ENCODE peak calls at places on chromosomes 12 and 14, in ten cellular contexts. One of them, this sample, is unnamed.

GRCh38 chr12:21169878-21170472 is 39.0 kb downstream of the SLCO1B1 start:
- DNase-seq in fibroblast of lung: peak; percentile 37
- DNase-seq in CD8-positive, alpha-beta T cell: peak; percentile 17
- DNase-seq in osteocyte: no peak
- DNase-seq in IMR-90: peak; percentile 25
- DNase-seq in lung: no peak
- DNase-seq in uterus: no peak
- DNase-seq in MCF 10A: peak; percentile 60
- DNase-seq in right lobe of liver: no peak
- DNase-seq in endothelial cell: peak; percentile 80
- DNase-seq in this sample: peak; percentile 44

GRCh38 chr14:55133416-55133815 is 4.4 kb downstream of the LGALS3 start:
- DNase-seq in fibroblast of lung: peak; percentile 68
- DNase-seq in CD8-positive, alpha-beta T cell: no peak
- DNase-seq in osteocyte: no peak
- DNase-seq in IMR-90: peak; percentile 43
- DNase-seq in lung: no peak
- DNase-seq in uterus: no peak
- DNase-seq in MCF 10A: no peak
- DNase-seq in right lobe of liver: no peak
- DNase-seq in endothelial cell: no peak
- DNase-seq in this sample: no peak

GRCh38 chr12:59149995-59150642 is 229.8 kb upstream of the LRIG3 start:
- DNase-seq in fibroblast of lung: peak; percentile 90
- DNase-seq in CD8-positive, alpha-beta T cell: no peak
- DNase-seq in osteocyte: no peak
- DNase-seq in IMR-90: peak; percentile 84
- DNase-seq in lung: no peak
- DNase-seq in uterus: no peak
- DNase-seq in MCF 10A: peak; percentile 84
- DNase-seq in right lobe of liver: no peak
- DNase-seq in endothelial cell: peak; percentile 10
- DNase-seq in this sample: peak; percentile 6

GRCh38 chr12:121917950-121918678 is at the start of gene CFAP251:
- DNase-seq in fibroblast of lung: peak; percentile 63
- DNase-seq in CD8-positive, alpha-beta T cell: peak; percentile 97
- DNase-seq in osteocyte: peak; percentile 89
- DNase-seq in IMR-90: peak; percentile 58
- DNase-seq in lung: peak; percentile 94
- DNase-seq in uterus: peak; percentile 66
- DNase-seq in MCF 10A: no peak
- DNase-seq in right lobe of liver: peak; percentile 99
- DNase-seq in endothelial cell: peak; percentile 80
- DNase-seq in this sample: no peak

GRCh38 chr12:10873374-10873773 is 10.7 kb downstream of the PRH1 start:
- DNase-seq in fibroblast of lung: peak; percentile 28
- DNase-seq in CD8-positive, alpha-beta T cell: no peak
- DNase-seq in osteocyte: no peak
- DNase-seq in IMR-90: peak; percentile 35
- DNase-seq in lung: no peak
- DNase-seq in uterus: no peak
- DNase-seq in MCF 10A: no peak
- DNase-seq in right lobe of liver: no peak
- DNase-seq in endothelial cell: no peak
- DNase-seq in this sample: no peak

GRCh38 chr12:93089805-93090569 is 160.9 kb upstream of the EEA1 start:
- DNase-seq in fibroblast of lung: peak; percentile 96
- DNase-seq in CD8-positive, alpha-beta T cell: no peak
- DNase-seq in osteocyte: no peak
- DNase-seq in IMR-90: peak; percentile 99
- DNase-seq in lung: no peak
- DNase-seq in uterus: no peak
- DNase-seq in MCF 10A: peak; percentile 88
- DNase-seq in right lobe of liver: no peak
- DNase-seq in endothelial cell: no peak
- DNase-seq in this sample: peak; percentile 90

GRCh38 chr14:92586001-92586947 is 72.7 kb downstream of the RIN3 start:
- DNase-seq in fibroblast of lung: peak; percentile 99
- DNase-seq in CD8-positive, alpha-beta T cell: peak; percentile 38
- DNase-seq in osteocyte: no peak
- DNase-seq in IMR-90: peak; percentile 99
- DNase-seq in lung: no peak
- DNase-seq in uterus: peak; percentile 60
- DNase-seq in MCF 10A: peak; percentile 8
- DNase-seq in right lobe of liver: no peak
- DNase-seq in endothelial cell: no peak
- DNase-seq in this sample: peak; percentile 60

GRCh38 chr12:90909069-90909676 is 45.8 kb downstream of the CCER1 start:
- DNase-seq in fibroblast of lung: peak; percentile 69
- DNase-seq in CD8-positive, alpha-beta T cell: no peak
- DNase-seq in osteocyte: no peak
- DNase-seq in IMR-90: peak; percentile 67
- DNase-seq in lung: no peak
- DNase-seq in uterus: no peak
- DNase-seq in MCF 10A: peak; percentile 68
- DNase-seq in right lobe of liver: no peak
- DNase-seq in endothelial cell: peak; percentile 47
- DNase-seq in this sample: no peak

GRCh38 chr12:113762155-113762848 is 203.8 kb downstream of the RBM19 start:
- DNase-seq in fibroblast of lung: no peak
- DNase-seq in CD8-positive, alpha-beta T cell: no peak
- DNase-seq in osteocyte: no peak
- DNase-seq in IMR-90: no peak
- DNase-seq in lung: no peak
- DNase-seq in uterus: no peak
- DNase-seq in MCF 10A: no peak
- DNase-seq in right lobe of liver: no peak
- DNase-seq in endothelial cell: no peak
- DNase-seq in this sample: no peak

GRCh38 chr14:75515631-75515999 is 6.7 kb upstream of the BATF start:
- DNase-seq in fibroblast of lung: no peak
- DNase-seq in CD8-positive, alpha-beta T cell: no peak
- DNase-seq in osteocyte: no peak
- DNase-seq in IMR-90: no peak
- DNase-seq in lung: no peak
- DNase-seq in uterus: no peak
- DNase-seq in MCF 10A: no peak
- DNase-seq in right lobe of liver: no peak
- DNase-seq in endothelial cell: no peak
- DNase-seq in this sample: no peak

GRCh38 chr12:55499810-55500252 is 7.7 kb downstream of the OR6C68 start:
- DNase-seq in fibroblast of lung: no peak
- DNase-seq in CD8-positive, alpha-beta T cell: no peak
- DNase-seq in osteocyte: no peak
- DNase-seq in IMR-90: no peak
- DNase-seq in lung: no peak
- DNase-seq in uterus: no peak
- DNase-seq in MCF 10A: no peak
- DNase-seq in right lobe of liver: no peak
- DNase-seq in endothelial cell: no peak
- DNase-seq in this sample: no peak

GRCh38 chr14:103057028-103057371 is 349 bp downstream of the CDC42BPB start:
- DNase-seq in fibroblast of lung: peak; percentile 19
- DNase-seq in CD8-positive, alpha-beta T cell: no peak
- DNase-seq in osteocyte: no peak
- DNase-seq in IMR-90: no peak
- DNase-seq in lung: no peak
- DNase-seq in uterus: peak; percentile 36
- DNase-seq in MCF 10A: no peak
- DNase-seq in right lobe of liver: peak; percentile 58
- DNase-seq in endothelial cell: no peak
- DNase-seq in this sample: no peak

GRCh38 chr12:68835333-68835908 is 27.4 kb downstream of the MDM2 start:
- DNase-seq in fibroblast of lung: no peak
- DNase-seq in CD8-positive, alpha-beta T cell: no peak
- DNase-seq in osteocyte: no peak
- DNase-seq in IMR-90: no peak
- DNase-seq in lung: no peak
- DNase-seq in uterus: no peak
- DNase-seq in MCF 10A: no peak
- DNase-seq in right lobe of liver: peak; percentile 70
- DNase-seq in endothelial cell: no peak
- DNase-seq in this sample: no peak

GRCh38 chr12:68839183-68840147 is 31.5 kb downstream of the MDM2 start:
- DNase-seq in fibroblast of lung: no peak
- DNase-seq in CD8-positive, alpha-beta T cell: no peak
- DNase-seq in osteocyte: no peak
- DNase-seq in IMR-90: no peak
- DNase-seq in lung: no peak
- DNase-seq in uterus: no peak
- DNase-seq in MCF 10A: no peak
- DNase-seq in right lobe of liver: no peak
- DNase-seq in endothelial cell: no peak
- DNase-seq in this sample: no peak

GRCh38 chr12:68841717-68842116 is 33.7 kb downstream of the MDM2 start:
- DNase-seq in fibroblast of lung: no peak
- DNase-seq in CD8-positive, alpha-beta T cell: no peak
- DNase-seq in osteocyte: no peak
- DNase-seq in IMR-90: no peak
- DNase-seq in lung: no peak
- DNase-seq in uterus: no peak
- DNase-seq in MCF 10A: no peak
- DNase-seq in right lobe of liver: no peak
- DNase-seq in endothelial cell: no peak
- DNase-seq in this sample: no peak

GRCh38 chr12:68837215-68837614 is 29.2 kb downstream of the MDM2 start:
- DNase-seq in fibroblast of lung: no peak
- DNase-seq in CD8-positive, alpha-beta T cell: no peak
- DNase-seq in osteocyte: no peak
- DNase-seq in IMR-90: no peak
- DNase-seq in lung: no peak
- DNase-seq in uterus: no peak
- DNase-seq in MCF 10A: no peak
- DNase-seq in right lobe of liver: no peak
- DNase-seq in endothelial cell: no peak
- DNase-seq in this sample: no peak

DNA sequence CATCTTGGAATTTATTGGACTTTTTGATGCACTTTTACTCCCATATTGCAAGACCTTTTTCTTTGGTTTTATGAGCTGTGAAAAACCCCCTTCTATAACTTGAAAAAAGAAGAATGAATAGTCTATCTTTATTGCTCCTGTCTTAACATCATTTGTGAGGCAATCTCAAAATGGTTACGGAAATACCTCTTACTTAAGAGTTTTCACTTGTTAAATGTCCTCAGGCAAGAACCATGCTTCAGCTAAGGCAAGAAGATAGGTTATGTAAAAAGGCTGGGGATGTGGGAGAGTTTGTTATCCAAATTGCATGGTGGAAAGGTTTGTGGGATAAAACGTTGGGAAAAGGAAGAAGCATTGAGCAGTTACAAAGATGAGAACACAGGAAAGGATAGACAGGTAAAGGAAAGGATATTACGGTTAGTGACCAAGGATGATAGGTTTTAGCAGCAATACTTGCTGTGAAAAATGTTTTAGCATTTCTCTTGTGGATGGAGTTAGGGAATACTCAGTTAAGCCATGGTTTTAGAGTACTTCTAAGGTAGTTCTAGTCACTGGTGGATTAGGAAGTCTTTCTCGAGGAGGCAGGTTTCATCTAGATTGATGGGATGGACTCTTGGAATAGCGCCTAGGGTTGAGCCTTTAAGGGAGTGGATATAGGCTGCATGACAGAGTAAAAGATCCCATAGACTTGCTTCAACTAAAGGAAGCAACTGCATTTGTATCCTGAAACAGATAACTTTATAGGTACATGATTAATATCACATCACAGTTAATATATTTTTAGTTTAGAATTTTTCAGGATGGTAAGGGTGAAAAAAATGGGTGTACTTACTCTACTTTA is 30.3 kb downstream of the MDM2 start:
- DNase-seq in fibroblast of lung: no peak
- DNase-seq in CD8-positive, alpha-beta T cell: no peak
- DNase-seq in osteocyte: no peak
- DNase-seq in IMR-90: no peak
- DNase-seq in lung: no peak
- DNase-seq in uterus: no peak
- DNase-seq in MCF 10A: no peak
- DNase-seq in right lobe of liver: no peak
- DNase-seq in endothelial cell: no peak
- DNase-seq in this sample: no peak
- TF ChIP-seq CTCF in fibroblast of lung: no peak
- TF ChIP-seq CTCF in CD8-positive, alpha-beta T cell: no peak
- TF ChIP-seq CTCF in osteocyte: no peak
- TF ChIP-seq CTCF in IMR-90: no peak
- TF ChIP-seq CTCF in lung: no peak
- TF ChIP-seq CTCF in uterus: no peak
- TF ChIP-seq CTCF in MCF 10A: no peak
- TF ChIP-seq CTCF in right lobe of liver: no peak
- TF ChIP-seq CTCF in endothelial cell: no peak
- TF ChIP-seq CTCF in this sample: no peak

DNA sequence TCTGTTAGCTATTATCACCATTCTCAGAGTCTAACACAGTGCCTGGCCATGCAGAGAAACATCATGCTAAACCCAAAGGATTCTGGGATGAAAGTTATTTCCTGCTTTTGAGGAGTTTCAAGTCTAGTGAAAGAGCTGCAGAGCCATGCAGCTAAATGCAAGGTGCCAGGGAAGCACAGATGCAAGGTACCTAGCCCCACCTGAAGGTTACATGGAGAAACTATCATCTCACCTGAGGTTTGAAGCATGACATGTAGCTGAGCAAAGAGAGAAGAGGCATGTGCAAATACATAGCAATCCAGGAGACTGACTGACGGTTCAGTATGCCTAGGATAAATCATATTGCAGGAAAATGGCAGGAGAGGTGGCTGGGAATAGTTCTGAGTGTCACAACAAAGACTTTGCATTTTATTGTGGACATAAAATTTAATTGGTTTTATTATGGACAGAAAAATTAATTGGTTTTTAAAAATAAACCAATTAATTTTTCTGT is 170.4 kb downstream of the PRKD1 start:
- DNase-seq in fibroblast of lung: no peak
- DNase-seq in CD8-positive, alpha-beta T cell: no peak
- DNase-seq in osteocyte: no peak
- DNase-seq in IMR-90: no peak
- DNase-seq in lung: no peak
- DNase-seq in uterus: no peak
- DNase-seq in MCF 10A: no peak
- DNase-seq in right lobe of liver: no peak
- DNase-seq in endothelial cell: no peak
- DNase-seq in this sample: no peak
- TF ChIP-seq CTCF in fibroblast of lung: no peak
- TF ChIP-seq CTCF in CD8-positive, alpha-beta T cell: no peak
- TF ChIP-seq CTCF in osteocyte: no peak
- TF ChIP-seq CTCF in IMR-90: no peak
- TF ChIP-seq CTCF in lung: no peak
- TF ChIP-seq CTCF in uterus: no peak
- TF ChIP-seq CTCF in MCF 10A: no peak
- TF ChIP-seq CTCF in right lobe of liver: no peak
- TF ChIP-seq CTCF in endothelial cell: no peak
- TF ChIP-seq CTCF in this sample: no peak

GRCh38 chr12:81147286-81147919 is 69.5 kb downstream of the ACSS3 start:
- DNase-seq in fibroblast of lung: no peak
- DNase-seq in CD8-positive, alpha-beta T cell: no peak
- DNase-seq in osteocyte: no peak
- DNase-seq in IMR-90: no peak
- DNase-seq in lung: no peak
- DNase-seq in uterus: no peak
- DNase-seq in MCF 10A: no peak
- DNase-seq in right lobe of liver: no peak
- DNase-seq in endothelial cell: no peak
- DNase-seq in this sample: no peak
- TF ChIP-seq CTCF in fibroblast of lung: no peak
- TF ChIP-seq CTCF in CD8-positive, alpha-beta T cell: no peak
- TF ChIP-seq CTCF in osteocyte: no peak
- TF ChIP-seq CTCF in IMR-90: no peak
- TF ChIP-seq CTCF in lung: no peak
- TF ChIP-seq CTCF in uterus: no peak
- TF ChIP-seq CTCF in MCF 10A: no peak
- TF ChIP-seq CTCF in right lobe of liver: no peak
- TF ChIP-seq CTCF in endothelial cell: no peak
- TF ChIP-seq CTCF in this sample: no peak

GRCh38 chr14:58408681-58409080 is 13.0 kb downstream of the TOMM20L start:
- DNase-seq in fibroblast of lung: no peak
- DNase-seq in CD8-positive, alpha-beta T cell: no peak
- DNase-seq in osteocyte: no peak
- DNase-seq in IMR-90: no peak
- DNase-seq in lung: no peak
- DNase-seq in uterus: no peak
- DNase-seq in MCF 10A: no peak
- DNase-seq in right lobe of liver: no peak
- DNase-seq in endothelial cell: no peak
- DNase-seq in this sample: no peak
- TF ChIP-seq CTCF in fibroblast of lung: no peak
- TF ChIP-seq CTCF in CD8-positive, alpha-beta T cell: no peak
- TF ChIP-seq CTCF in osteocyte: no peak
- TF ChIP-seq CTCF in IMR-90: no peak
- TF ChIP-seq CTCF in lung: no peak
- TF ChIP-seq CTCF in uterus: no peak
- TF ChIP-seq CTCF in MCF 10A: no peak
- TF ChIP-seq CTCF in right lobe of liver: no peak
- TF ChIP-seq CTCF in endothelial cell: no peak
- TF ChIP-seq CTCF in this sample: no peak

This sample was measured in PC-9.